ENCODE peak calls at places on chromosomes 2 and 18, in six cellular contexts. I is GM19239, C is HTR-8/SVneo, D is HEK293T, G is GM20000, Z is H54. R is an unnamed sample.

GRCh38 chr2:20525041-20526035 is 78.5 kb downstream of the RHOB start:
- DNase-seq in I (peak), C (peak), D (no peak), G (peak), Z (no peak), R (no peak)

GRCh38 chr2:8144785-8145184 is 537.1 kb upstream of the ID2 start:
- DNase-seq in I (no peak), C (no peak), D (no peak), G (no peak), Z (no peak), R (no peak)

GRCh38 chr2:160752475-160753330 is 259.1 kb upstream of the RBMS1 start:
- DNase-seq in I (no peak), C (peak), D (no peak), G (no peak), Z (peak), R (no peak)

GRCh38 chr2:128635361-128635900 is 316.8 kb upstream of the HS6ST1 start:
- DNase-seq in I (no peak), C (no peak), D (no peak), G (no peak), Z (no peak), R (no peak)

GRCh38 chr2:215573495-215573894 is 137.6 kb upstream of the FN1 start:
- DNase-seq in I (no peak), C (no peak), D (no peak), G (no peak), Z (no peak), R (no peak)

GRCh38 chr18:12086249-12086648 is 7.4 kb upstream of the ANKRD62 start:
- DNase-seq in I (no peak), C (no peak), D (no peak), G (no peak), Z (no peak), R (no peak)

GRCh38 chr2:56448999-56449431 is 265.2 kb downstream of the CCDC85A start:
- DNase-seq in I (no peak), C (no peak), D (no peak), G (no peak), Z (no peak), R (no peak)

GRCh38 chr2:85760371-85760770 is 6.6 kb downstream of the ATOH8 start:
- DNase-seq in I (no peak), C (no peak), D (no peak), G (no peak), Z (no peak), R (peak)

GRCh38 chr2:237122214-237122666 is 36.6 kb downstream of the COPS8 start:
- DNase-seq in I (peak), C (peak), D (peak), G (peak), Z (peak), R (peak)

GRCh38 chr2:150296795-150297546 is 190.5 kb downstream of the RND3 start:
- DNase-seq in I (no peak), C (no peak), D (no peak), G (no peak), Z (no peak), R (peak)

GRCh38 chr2:189560273-189560586 is 20.4 kb downstream of the SLC40A1 start:
- DNase-seq in I (no peak), C (no peak), D (no peak), G (no peak), Z (no peak), R (no peak)

GRCh38 chr18:48996901-48997463 is 46.2 kb upstream of the SMAD7 start:
- DNase-seq in I (no peak), C (peak), D (no peak), G (no peak), Z (peak), R (no peak)

GRCh38 chr18:903703-904102 is 968 bp upstream of the ADCYAP1 start:
- DNase-seq in I (peak), C (peak), D (peak), G (peak), Z (no peak), R (peak)

GRCh38 chr2:44420725-44421124 is 59.0 kb downstream of the CAMKMT start:
- DNase-seq in I (no peak), C (no peak), D (no peak), G (no peak), Z (no peak), R (no peak)

GRCh38 chr2:161237397-161238263 is 70.6 kb upstream of the PSMD14 start:
- DNase-seq in I (no peak), C (peak), D (no peak), G (peak), Z (peak), R (no peak)

GRCh38 chr2:233353101-233353768 is 1.1 kb upstream of the DGKD start:
- DNase-seq in I (no peak), C (no peak), D (no peak), G (no peak), Z (no peak), R (no peak)

GRCh38 chr2:231720971-231721640 is 12.8 kb downstream of the PTMA start:
- DNase-seq in I (no peak), C (no peak), D (no peak), G (peak), Z (no peak), R (no peak)

GRCh38 chr2:240791211-240791800 is 28.7 kb downstream of the KIF1A start:
- DNase-seq in I (no peak), C (no peak), D (no peak), G (no peak), Z (no peak), R (no peak)

GRCh38 chr18:22451796-22452195 is 34.1 kb upstream of the CTAGE1 start:
- DNase-seq in I (no peak), C (no peak), D (peak), G (peak), Z (no peak), R (peak)

GRCh38 chr2:240949791-240950705 is 43.9 kb downstream of the CROCC2 start:
- DNase-seq in I (no peak), C (no peak), D (no peak), G (no peak), Z (no peak), R (no peak)

GRCh38 chr18:49704334-49704733 is 109.0 kb downstream of the ACAA2 start:
- DNase-seq in I (no peak), C (no peak), D (no peak), G (no peak), Z (no peak), R (peak)

GRCh38 chr2:112005391-112006075 is 49.5 kb upstream of the TMEM87B start:
- DNase-seq in I (no peak), C (no peak), D (no peak), G (no peak), Z (no peak), R (no peak)

R was measured in SK-MEL-5.